ENCODE peak calls at places on chromosomes 13 and 19, in four cellular contexts. One of them, this sample, is unnamed.

GRCh38 chr13:112783135-112783945 is 93.5 kb downstream of the ATP11A start:
- DNase-seq in choroid plexus epithelial cell: peak
- DNase-seq in PC-9: no peak
- DNase-seq in fibroblast of lung: peak
- DNase-seq in this sample: no peak

GRCh38 chr19:3908266-3909054 is 24.4 kb upstream of the NMRK2 start:
- DNase-seq in PC-9: no peak
- DNase-seq in fibroblast of lung: no peak
- DNase-seq in choroid plexus epithelial cell: no peak
- DNase-seq in this sample: no peak

GRCh38 chr19:34155686-34156085 is 16.6 kb upstream of the LSM14A start:
- DNase-seq in choroid plexus epithelial cell: peak
- DNase-seq in fibroblast of lung: peak
- DNase-seq in PC-9: no peak
- DNase-seq in this sample: no peak

GRCh38 chr19:48813123-48813911 is 2.5 kb upstream of the BCAT2 start:
- DNase-seq in choroid plexus epithelial cell: no peak
- DNase-seq in fibroblast of lung: no peak
- DNase-seq in PC-9: no peak
- DNase-seq in this sample: peak

GRCh38 chr13:28408235-28408848 is 86.6 kb downstream of the FLT1 start:
- DNase-seq in fibroblast of lung: no peak
- DNase-seq in choroid plexus epithelial cell: peak
- DNase-seq in PC-9: no peak
- DNase-seq in this sample: no peak

GRCh38 chr13:102814025-102814607 is 15.2 kb downstream of the BIVM start:
- DNase-seq in fibroblast of lung: no peak
- DNase-seq in choroid plexus epithelial cell: no peak
- DNase-seq in PC-9: no peak
- DNase-seq in this sample: no peak

GRCh38 chr19:17260842-17261325 is 3.7 kb downstream of the USHBP1 start:
- DNase-seq in PC-9: peak
- DNase-seq in fibroblast of lung: peak
- DNase-seq in choroid plexus epithelial cell: peak
- DNase-seq in this sample: peak

GRCh38 chr19:869245-870177 is 10.0 kb downstream of the CFD start:
- DNase-seq in choroid plexus epithelial cell: peak
- DNase-seq in PC-9: peak
- DNase-seq in fibroblast of lung: peak
- DNase-seq in this sample: no peak

GRCh38 chr13:35714588-35714987 is 238.1 kb upstream of the MAB21L1 start:
- DNase-seq in fibroblast of lung: no peak
- DNase-seq in PC-9: no peak
- DNase-seq in choroid plexus epithelial cell: no peak
- DNase-seq in this sample: no peak

GRCh38 chr13:77810430-77810829 is 108.2 kb downstream of the EDNRB start:
- DNase-seq in choroid plexus epithelial cell: peak
- DNase-seq in PC-9: no peak
- DNase-seq in fibroblast of lung: peak
- DNase-seq in this sample: peak

GRCh38 chr19:19262190-19263057 is 10.7 kb downstream of the TM6SF2 start:
- DNase-seq in PC-9: no peak
- DNase-seq in choroid plexus epithelial cell: no peak
- DNase-seq in fibroblast of lung: no peak
- DNase-seq in this sample: no peak

GRCh38 chr19:13281567-13282291 is 131.5 kb downstream of the IER2 start:
- DNase-seq in fibroblast of lung: no peak
- DNase-seq in PC-9: no peak
- DNase-seq in choroid plexus epithelial cell: no peak
- DNase-seq in this sample: no peak

GRCh38 chr19:55638864-55639359 is 1.9 kb upstream of the ZNF580 start:
- DNase-seq in choroid plexus epithelial cell: peak
- DNase-seq in fibroblast of lung: peak
- DNase-seq in PC-9: peak
- DNase-seq in this sample: no peak

GRCh38 chr19:459724-460511 is 915 bp downstream of the SHC2 start:
- DNase-seq in fibroblast of lung: peak
- DNase-seq in choroid plexus epithelial cell: peak
- DNase-seq in PC-9: peak
- DNase-seq in this sample: peak

GRCh38 chr19:50333235-50333736 is 4.1 kb upstream of the KCNC3 start:
- DNase-seq in choroid plexus epithelial cell: peak
- DNase-seq in PC-9: peak
- DNase-seq in fibroblast of lung: peak
- DNase-seq in this sample: peak

GRCh38 chr19:47693489-47693888 is 19.7 kb upstream of the EHD2 start:
- DNase-seq in PC-9: no peak
- DNase-seq in choroid plexus epithelial cell: no peak
- DNase-seq in fibroblast of lung: no peak
- DNase-seq in this sample: no peak

GRCh38 chr13:78022164-78022877 is 103.7 kb upstream of the EDNRB start:
- DNase-seq in fibroblast of lung: peak
- DNase-seq in choroid plexus epithelial cell: peak
- DNase-seq in PC-9: no peak
- DNase-seq in this sample: peak

GRCh38 chr19:47836038-47836437 is 14.3 kb downstream of the CRX start:
- DNase-seq in PC-9: no peak
- DNase-seq in choroid plexus epithelial cell: no peak
- DNase-seq in fibroblast of lung: no peak
- DNase-seq in this sample: no peak

GRCh38 chr19:16268676-16269319 is 55.8 kb upstream of the KLF2 start:
- DNase-seq in choroid plexus epithelial cell: no peak
- DNase-seq in fibroblast of lung: no peak
- DNase-seq in PC-9: no peak
- DNase-seq in this sample: no peak

GRCh38 chr19:4748589-4748988 is 24.9 kb upstream of the DPP9 start:
- DNase-seq in choroid plexus epithelial cell: no peak
- DNase-seq in fibroblast of lung: no peak
- DNase-seq in PC-9: no peak
- DNase-seq in this sample: no peak

GRCh38 chr13:99281811-99282263 is 23.7 kb upstream of the GPR18 start:
- DNase-seq in choroid plexus epithelial cell: peak
- DNase-seq in PC-9: no peak
- DNase-seq in fibroblast of lung: no peak
- DNase-seq in this sample: peak

GRCh38 chr13:101305981-101306411 is 110.3 kb downstream of the NALCN start:
- DNase-seq in fibroblast of lung: no peak
- DNase-seq in PC-9: no peak
- DNase-seq in choroid plexus epithelial cell: no peak
- DNase-seq in this sample: no peak

GRCh38 chr13:74129500-74130144 is 4.6 kb downstream of the KLF12 start:
- DNase-seq in choroid plexus epithelial cell: peak
- DNase-seq in fibroblast of lung: peak
- DNase-seq in PC-9: peak
- DNase-seq in this sample: no peak

GRCh38 chr13:46339035-46339666 is 47.9 kb downstream of the RUBCNL start:
- DNase-seq in choroid plexus epithelial cell: peak
- DNase-seq in fibroblast of lung: peak
- DNase-seq in PC-9: no peak
- DNase-seq in this sample: peak

GRCh38 chr13:46523972-46524737 is 28.8 kb upstream of the LRCH1 start:
- DNase-seq in PC-9: no peak
- DNase-seq in fibroblast of lung: no peak
- DNase-seq in choroid plexus epithelial cell: peak
- DNase-seq in this sample: no peak

GRCh38 chr19:54916822-54917221 is 10.9 kb downstream of the NCR1 start:
- DNase-seq in fibroblast of lung: no peak
- DNase-seq in choroid plexus epithelial cell: no peak
- DNase-seq in PC-9: no peak
- DNase-seq in this sample: no peak

GRCh38 chr19:8468761-8469458 is 24.1 kb downstream of the HNRNPM start:
- DNase-seq in choroid plexus epithelial cell: peak
- DNase-seq in fibroblast of lung: peak
- DNase-seq in PC-9: no peak
- DNase-seq in this sample: no peak

GRCh38 chr19:17026041-17026658 is 460 bp downstream of the CPAMD8 start:
- DNase-seq in fibroblast of lung: no peak
- DNase-seq in choroid plexus epithelial cell: peak
- DNase-seq in PC-9: peak
- DNase-seq in this sample: no peak

GRCh38 chr13:63190219-63190618 is 1774.6 kb upstream of the PCDH20 start:
- DNase-seq in fibroblast of lung: peak
- DNase-seq in PC-9: no peak
- DNase-seq in choroid plexus epithelial cell: no peak
- DNase-seq in this sample: no peak

GRCh38 chr19:892243-892996 is 567 bp downstream of the MED16 start:
- DNase-seq in choroid plexus epithelial cell: peak
- DNase-seq in fibroblast of lung: no peak
- DNase-seq in PC-9: no peak
- DNase-seq in this sample: peak

GRCh38 chr19:33130433-33130832 is 1.5 kb upstream of the WDR88 start:
- DNase-seq in choroid plexus epithelial cell: no peak
- DNase-seq in PC-9: no peak
- DNase-seq in fibroblast of lung: no peak
- DNase-seq in this sample: no peak

GRCh38 chr19:33132021-33132420 is at the start of gene WDR88:
- DNase-seq in fibroblast of lung: no peak
- DNase-seq in PC-9: no peak
- DNase-seq in choroid plexus epithelial cell: no peak
- DNase-seq in this sample: no peak

GRCh38 chr19:33133438-33134031 is 1.6 kb downstream of the WDR88 start:
- DNase-seq in choroid plexus epithelial cell: peak
- DNase-seq in PC-9: no peak
- DNase-seq in fibroblast of lung: no peak
- DNase-seq in this sample: no peak

GRCh38 chr19:33134571-33135041 is 2.7 kb downstream of the WDR88 start:
- DNase-seq in PC-9: no peak
- DNase-seq in choroid plexus epithelial cell: no peak
- DNase-seq in fibroblast of lung: no peak
- DNase-seq in this sample: peak

GRCh38 chr19:33132425-33132824 is 511 bp downstream of the WDR88 start:
- DNase-seq in choroid plexus epithelial cell: no peak
- DNase-seq in fibroblast of lung: no peak
- DNase-seq in PC-9: no peak
- DNase-seq in this sample: peak
- TF ChIP-seq CTCF in choroid plexus epithelial cell: peak
- TF ChIP-seq CTCF in fibroblast of lung: no peak
- TF ChIP-seq CTCF in PC-9: no peak
- TF ChIP-seq CTCF in this sample: peak

DNA sequence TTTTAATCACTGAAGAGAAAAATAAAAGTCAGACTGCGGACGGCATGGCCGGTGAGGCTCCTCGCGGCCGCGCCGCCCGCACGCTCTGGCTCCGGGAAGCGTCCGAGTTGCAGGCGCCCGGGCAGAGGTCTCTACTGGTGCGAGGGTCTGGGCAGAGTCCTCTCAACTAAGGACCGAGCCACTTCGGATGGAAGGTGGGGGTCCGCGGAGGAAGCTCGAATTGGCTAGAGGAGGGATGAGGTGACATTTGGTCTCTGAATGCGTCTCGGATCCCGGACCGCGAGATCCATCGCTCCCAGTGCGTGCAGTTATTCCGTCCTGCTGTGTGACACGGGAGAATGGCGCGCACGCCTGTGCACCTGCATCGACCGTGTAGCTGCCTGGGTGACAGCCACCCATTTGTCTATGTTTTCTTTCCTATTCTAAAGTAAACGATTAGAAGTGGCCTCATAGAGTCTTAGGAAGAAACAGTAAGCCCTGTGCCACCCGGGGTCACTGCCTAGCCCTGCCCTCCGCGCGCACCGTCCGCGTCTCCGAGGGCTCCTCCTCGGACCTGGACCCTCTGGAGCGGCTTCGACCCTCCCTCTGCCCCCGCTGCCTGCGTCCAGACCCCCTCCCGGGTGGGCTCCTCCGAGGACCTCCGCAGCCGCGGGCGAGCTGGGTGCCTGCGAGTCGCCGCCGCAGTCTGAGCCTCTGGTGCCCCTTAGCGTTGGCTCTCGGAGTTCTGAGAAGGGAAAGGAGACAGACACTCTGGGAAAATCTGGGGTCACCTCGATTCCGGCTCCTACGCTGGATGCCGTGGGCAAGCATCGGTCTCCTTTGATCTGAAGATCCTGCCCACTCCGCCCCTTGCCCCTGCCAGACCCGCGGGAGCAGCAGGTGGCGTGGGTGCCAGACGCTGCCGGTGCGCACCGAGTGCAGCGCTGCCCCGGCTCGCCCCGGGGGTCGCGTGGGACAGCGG is 347.4 kb downstream of the LIG4 start:
- DNase-seq in choroid plexus epithelial cell: peak
- DNase-seq in fibroblast of lung: peak
- DNase-seq in PC-9: peak
- DNase-seq in this sample: peak
- TF ChIP-seq CTCF in choroid plexus epithelial cell: peak
- TF ChIP-seq CTCF in fibroblast of lung: peak
- TF ChIP-seq CTCF in PC-9: peak
- TF ChIP-seq CTCF in this sample: no peak

GRCh38 chr19:37470216-37470615 is 1.1 kb downstream of the ZNF570 start:
- DNase-seq in choroid plexus epithelial cell: peak
- DNase-seq in fibroblast of lung: no peak
- DNase-seq in PC-9: no peak
- DNase-seq in this sample: no peak

GRCh38 chr19:37466277-37466797 is 907 bp downstream of the ZNF569 start:
- DNase-seq in choroid plexus epithelial cell: no peak
- DNase-seq in PC-9: no peak
- DNase-seq in fibroblast of lung: no peak
- DNase-seq in this sample: no peak

GRCh38 chr19:37467608-37468090 is 405 bp upstream of the ZNF569 start:
- DNase-seq in PC-9: no peak
- DNase-seq in fibroblast of lung: no peak
- DNase-seq in choroid plexus epithelial cell: no peak
- DNase-seq in this sample: no peak

GRCh38 chr19:37466798-37467607 is at the start of gene ZNF569:
- DNase-seq in choroid plexus epithelial cell: peak
- DNase-seq in fibroblast of lung: peak
- DNase-seq in PC-9: peak
- DNase-seq in this sample: peak

GRCh38 chr19:37468961-37469777 is at the start of gene ZNF570:
- DNase-seq in PC-9: peak
- DNase-seq in choroid plexus epithelial cell: peak
- DNase-seq in fibroblast of lung: peak
- DNase-seq in this sample: peak
- TF ChIP-seq CTCF in PC-9: no peak
- TF ChIP-seq CTCF in choroid plexus epithelial cell: no peak
- TF ChIP-seq CTCF in fibroblast of lung: no peak
- TF ChIP-seq CTCF in this sample: no peak

DNA sequence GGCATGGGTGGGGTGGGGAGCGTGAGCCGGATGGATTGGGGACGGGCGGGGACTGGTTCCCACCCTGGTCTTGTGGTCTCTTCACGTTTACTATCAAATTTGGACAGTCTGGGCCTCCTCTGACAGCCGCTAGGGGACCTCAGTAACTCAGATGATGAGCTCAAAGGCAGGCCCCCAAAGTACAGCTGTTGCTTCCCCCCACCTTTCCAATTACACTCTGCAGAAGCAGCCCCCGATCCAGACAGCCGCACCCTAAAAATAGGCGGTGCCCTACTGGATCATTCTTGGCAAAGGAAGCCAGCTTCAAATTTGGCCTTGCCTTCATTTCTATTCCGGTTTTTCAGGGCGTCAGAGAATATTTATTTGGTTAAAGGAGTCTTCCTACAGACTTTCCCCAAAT is 1.9 kb upstream of the FOXO1 start:
- DNase-seq in PC-9: no peak
- DNase-seq in choroid plexus epithelial cell: no peak
- DNase-seq in fibroblast of lung: no peak
- DNase-seq in this sample: peak
- TF ChIP-seq CTCF in PC-9: no peak
- TF ChIP-seq CTCF in choroid plexus epithelial cell: peak
- TF ChIP-seq CTCF in fibroblast of lung: peak
- TF ChIP-seq CTCF in this sample: peak

GRCh38 chr19:41000310-41000737 is 9.2 kb downstream of the CYP2B6 start:
- DNase-seq in choroid plexus epithelial cell: peak
- DNase-seq in fibroblast of lung: no peak
- DNase-seq in PC-9: peak
- DNase-seq in this sample: no peak
- TF ChIP-seq CTCF in choroid plexus epithelial cell: no peak
- TF ChIP-seq CTCF in fibroblast of lung: no peak
- TF ChIP-seq CTCF in PC-9: no peak
- TF ChIP-seq CTCF in this sample: no peak

This sample was measured in GM13977.